ENCODE peak calls at places on chromosomes 4 and X, in five cellular contexts. N is suprapubic skin; B is CD4-positive, alpha-beta T cell; K is fibroblast of mammary gland; L is kidney epithelial cell. M is an unnamed sample.
A peak's percentile ranks its signal among the peaks of the same experiment; 100 is the strongest.

GRCh38 chr4:168551945-168552695 is 55.3 kb downstream of the PALLD start:
- DNase-seq in N (no peak), K (peak; percentile 37), L (no peak), B (no peak), M (no peak)

GRCh38 chr4:147104768-147105167 is 159.1 kb upstream of the TTC29 start:
- DNase-seq in N (no peak), L (no peak), K (no peak), B (no peak), M (no peak)

GRCh38 chrX:13597928-13598327 is 28.5 kb downstream of the EGFL6 start:
- DNase-seq in N (no peak), L (no peak), K (peak; percentile 63), B (no peak), M (no peak)

GRCh38 chr4:94527556-94528233 is 76.0 kb downstream of the PDLIM5 start:
- DNase-seq in K (no peak), N (no peak), L (no peak), B (no peak), M (no peak)

GRCh38 chr4:39181905-39182638 is at the start of gene WDR19:
- DNase-seq in K (peak; percentile 99), L (peak; percentile 97), N (peak; percentile 99), B (peak; percentile 96), M (peak; percentile 95)

GRCh38 chr4:115323106-115323684 is 209.8 kb upstream of the NDST4 start:
- DNase-seq in L (no peak), B (no peak), N (no peak), K (no peak), M (no peak)

GRCh38 chr4:100075486-100076270 is 114.6 kb downstream of the DDIT4L start:
- DNase-seq in B (no peak), K (no peak), L (no peak), N (no peak), M (no peak)

GRCh38 chr4:23388699-23389395 is 501.0 kb downstream of the PPARGC1A start:
- DNase-seq in N (no peak), L (no peak), K (no peak), B (no peak), M (no peak)

GRCh38 chrX:31036895-31037294 is 34.9 kb downstream of the FTHL17 start:
- DNase-seq in K (peak; percentile 58), N (no peak), B (no peak), L (no peak), M (peak; percentile 45)

GRCh38 chrX:43141885-43142284 is 363.9 kb upstream of the PPP1R2C start:
- DNase-seq in B (no peak), N (no peak), L (no peak), K (no peak), M (no peak)

GRCh38 chrX:13099121-13099520 is 54.7 kb upstream of the FAM9C start:
- DNase-seq in N (no peak), L (no peak), B (no peak), K (no peak), M (no peak)

GRCh38 chrX:18674417-18674787 is 2.5 kb upstream of the RS1 start:
- DNase-seq in L (no peak), K (no peak), B (peak; percentile 2), N (no peak), M (peak; percentile 5)

GRCh38 chr4:176259330-176260090 is 9.5 kb downstream of the ASB5 start:
- DNase-seq in L (no peak), K (peak; percentile 75), N (no peak), B (no peak), M (no peak)

GRCh38 chr4:23774932-23775331 is 114.9 kb downstream of the PPARGC1A start:
- DNase-seq in L (no peak), N (no peak), K (no peak), B (no peak), M (no peak)

GRCh38 chr4:71689822-71690221 is 94.1 kb downstream of the GC start:
- DNase-seq in K (no peak), N (no peak), B (no peak), L (no peak), M (no peak)

GRCh38 chrX:14673764-14674163 is 144.4 kb downstream of the GLRA2 start:
- DNase-seq in B (no peak), K (peak; percentile 91), N (no peak), L (peak; percentile 87), M (peak; percentile 76)

GRCh38 chr4:5798447-5798846 is 87.4 kb downstream of the EVC start:
- DNase-seq in N (peak; percentile 71), K (peak; percentile 22), B (no peak), L (no peak), M (no peak)

GRCh38 chrX:85992811-85993229 is 54.5 kb downstream of the CHM start:
- DNase-seq in B (no peak), N (no peak), L (no peak), K (peak; percentile 47), M (no peak)

DNA sequence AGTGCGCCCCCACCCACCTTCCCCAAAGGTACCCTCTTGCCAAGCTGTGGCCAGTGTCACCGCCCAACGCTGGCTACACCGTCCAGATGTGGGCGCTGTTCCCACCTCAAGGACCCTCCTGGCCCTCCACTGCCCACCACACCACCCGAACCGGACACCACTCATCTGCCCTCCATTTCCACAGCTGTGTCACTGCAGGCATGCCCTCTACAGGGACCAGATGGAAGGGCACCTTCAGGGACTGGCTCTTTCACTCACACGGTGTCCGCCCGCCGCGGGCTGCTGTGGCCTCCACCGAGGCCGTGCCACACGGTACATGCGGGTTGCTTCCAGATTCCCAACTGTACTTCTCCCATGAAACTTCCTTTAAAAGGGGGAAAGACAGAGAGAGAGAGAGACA is 87.7 kb downstream of the FAM53A start:
- DNase-seq in K (no peak), B (no peak), L (no peak), N (no peak), M (no peak)
- TF ChIP-seq CTCF in K (no peak), B (no peak), L (no peak), N (no peak), M (no peak)

GRCh38 chr4:36337665-36338064 is 56.2 kb downstream of the DTHD1 start:
- DNase-seq in L (no peak), K (no peak), B (no peak), N (no peak), M (no peak)
- TF ChIP-seq CTCF in L (no peak), K (no peak), B (no peak), N (no peak), M (no peak)

GRCh38 chr4:170026253-170026991 is at the start of gene MFAP3L:
- DNase-seq in K (peak; percentile 79), L (peak; percentile 51), N (peak; percentile 88), B (peak; percentile 69), M (peak; percentile 89)
- TF ChIP-seq CTCF in K (no peak), L (no peak), N (no peak), B (no peak), M (no peak)

DNA sequence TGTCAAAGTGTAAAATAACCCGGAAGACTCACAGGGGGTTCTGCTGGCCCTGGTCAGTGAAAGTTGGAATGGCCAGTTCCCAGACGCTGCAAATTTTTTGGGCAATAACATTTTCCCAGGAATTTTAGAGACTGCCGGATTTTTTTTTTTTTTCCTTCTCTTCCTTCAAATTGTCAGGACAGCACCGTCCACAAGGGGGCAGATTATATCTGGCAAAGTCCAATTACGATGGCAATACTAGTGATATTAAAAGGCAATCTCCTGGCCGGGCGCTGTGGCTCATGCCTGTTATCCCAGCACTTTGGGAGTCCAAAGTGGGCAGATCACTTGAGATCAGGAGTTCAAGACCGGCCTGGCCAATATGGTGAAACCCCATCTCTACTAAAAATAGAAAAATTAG is 20.5 kb downstream of the SLC25A5 start:
- DNase-seq in K (peak; percentile 59), B (no peak), N (no peak), L (no peak), M (peak; percentile 69)
- TF ChIP-seq CTCF in K (peak; percentile 51), B (peak; percentile 65), N (peak; percentile 44), L (peak; percentile 53), M (peak; percentile 52)

GRCh38 chr4:98929341-98930267 is 671 bp upstream of the EIF4E start:
- DNase-seq in N (no peak), B (peak; percentile 24), L (peak; percentile 94), K (peak; percentile 100), M (peak; percentile 68)
- TF ChIP-seq CTCF in N (no peak), B (no peak), L (no peak), K (no peak), M (no peak)